ENCODE peak calls at places on chromosome 21, in seven cellular contexts. L is tibial artery, N is AG09309, R is epithelial cell of esophagus, M is MM.1S, Q is left ventricle myocardium inferior, A is astrocyte of the spinal cord. E is an unnamed sample.

GRCh38 chr21:19853709-19854575 is 1144.3 kb upstream of the NCAM2 start:
- DNase-seq in L (no peak), N (no peak), R (no peak), M (peak; percentile 15), Q (no peak), A (no peak), E (no peak)

GRCh38 chr21:43210454-43211084 is 41.8 kb downstream of the CRYAA start:
- DNase-seq in L (no peak), N (no peak), R (no peak), M (no peak), Q (no peak), A (no peak), E (no peak)

GRCh38 chr21:36089946-36090345 is 20.1 kb downstream of the CBR1 start:
- DNase-seq in L (no peak), N (no peak), R (peak; percentile 91), M (no peak), Q (no peak), A (no peak), E (no peak)

GRCh38 chr21:36749935-36750578 is 51.1 kb downstream of the SIM2 start:
- DNase-seq in L (no peak), N (no peak), R (no peak), M (no peak), Q (no peak), A (peak; percentile 65), E (no peak)

GRCh38 chr21:36428789-36429671 is 43.8 kb downstream of the CHAF1B start:
- DNase-seq in L (no peak), N (no peak), R (no peak), M (no peak), Q (no peak), A (no peak), E (no peak)

GRCh38 chr21:45427331-45428271 is 22.6 kb downstream of the COL18A1 start:
- DNase-seq in L (peak; percentile 79), N (peak; percentile 57), R (peak; percentile 95), M (no peak), Q (peak; percentile 42), A (peak; percentile 96), E (no peak)

GRCh38 chr21:34874689-34875513 is 174.2 kb downstream of the RUNX1 start:
- DNase-seq in L (no peak), N (no peak), R (no peak), M (peak; percentile 83), Q (no peak), A (no peak), E (no peak)

GRCh38 chr21:38798481-38798882 is 7.2 kb upstream of the ETS2 start:
- DNase-seq in L (no peak), N (no peak), R (peak; percentile 97), M (no peak), Q (no peak), A (peak; percentile 70), E (no peak)

GRCh38 chr21:17270234-17270633 is 242.6 kb upstream of the CXADR start:
- DNase-seq in L (peak; percentile 51), N (peak; percentile 17), R (peak; percentile 42), M (peak; percentile 52), Q (peak; percentile 20), A (peak; percentile 74), E (no peak)

GRCh38 chr21:45945066-45945867 is 36.3 kb upstream of the COL6A1 start:
- DNase-seq in L (no peak), N (no peak), R (no peak), M (no peak), Q (no peak), A (no peak), E (no peak)

GRCh38 chr21:45386728-45387371 is 18.1 kb upstream of the COL18A1 start:
- DNase-seq in L (peak; percentile 73), N (peak; percentile 75), R (peak; percentile 46), M (no peak), Q (peak; percentile 37), A (peak; percentile 94), E (no peak)

GRCh38 chr21:42010507-42011493 is 640 bp upstream of the ZBTB21 start:
- DNase-seq in L (no peak), N (no peak), R (peak; percentile 24), M (peak; percentile 69), Q (no peak), A (peak; percentile 8), E (peak; percentile 24)
- TF ChIP-seq CTCF in L (peak; percentile 19), N (no peak), R (no peak), M (no peak), Q (peak; percentile 44), A (peak; percentile 3), E (no peak)

GRCh38 chr21:33028271-33028670 is 2.5 kb downstream of the OLIG2 start:
- DNase-seq in L (no peak), N (no peak), R (no peak), M (no peak), Q (no peak), A (no peak), E (no peak)

GRCh38 chr21:33029975-33030461 is 4.3 kb downstream of the OLIG2 start:
- DNase-seq in L (no peak), N (no peak), R (no peak), M (no peak), Q (no peak), A (no peak), E (no peak)

GRCh38 chr21:33030633-33031032 is 4.9 kb downstream of the OLIG2 start:
- DNase-seq in L (no peak), N (no peak), R (no peak), M (no peak), Q (no peak), A (no peak), E (no peak)

GRCh38 chr21:33028759-33029511 is 3.2 kb downstream of the OLIG2 start:
- DNase-seq in L (no peak), N (no peak), R (no peak), M (peak; percentile 35), Q (no peak), A (no peak), E (no peak)

GRCh38 chr21:33029512-33029921 is 3.8 kb downstream of the OLIG2 start:
- DNase-seq in L (no peak), N (no peak), R (no peak), M (no peak), Q (no peak), A (no peak), E (no peak)
- TF ChIP-seq CTCF in L (no peak), N (no peak), R (no peak), M (no peak), Q (no peak), A (no peak), E (no peak)

GRCh38 chr21:42047821-42048613 is 23.1 kb upstream of the UMODL1 start:
- DNase-seq in L (peak; percentile 80), N (peak; percentile 95), R (no peak), M (peak; percentile 60), Q (no peak), A (peak; percentile 98), E (no peak)
- TF ChIP-seq CTCF in L (peak; percentile 28), N (no peak), R (no peak), M (no peak), Q (no peak), A (peak; percentile 15), E (no peak)

GRCh38 chr21:26887241-26887640 is 42.0 kb upstream of the ADAMTS1 start:
- DNase-seq in L (no peak), N (no peak), R (no peak), M (no peak), Q (no peak), A (peak; percentile 2), E (no peak)

GRCh38 chr21:26877015-26877414 is 31.8 kb upstream of the ADAMTS1 start:
- DNase-seq in L (no peak), N (no peak), R (no peak), M (no peak), Q (no peak), A (no peak), E (no peak)

GRCh38 chr21:26883768-26884167 is 38.6 kb upstream of the ADAMTS1 start:
- DNase-seq in L (no peak), N (no peak), R (no peak), M (no peak), Q (no peak), A (no peak), E (no peak)

GRCh38 chr21:26884436-26884835 is 39.2 kb upstream of the ADAMTS1 start:
- DNase-seq in L (no peak), N (no peak), R (no peak), M (no peak), Q (no peak), A (no peak), E (no peak)

DNA sequence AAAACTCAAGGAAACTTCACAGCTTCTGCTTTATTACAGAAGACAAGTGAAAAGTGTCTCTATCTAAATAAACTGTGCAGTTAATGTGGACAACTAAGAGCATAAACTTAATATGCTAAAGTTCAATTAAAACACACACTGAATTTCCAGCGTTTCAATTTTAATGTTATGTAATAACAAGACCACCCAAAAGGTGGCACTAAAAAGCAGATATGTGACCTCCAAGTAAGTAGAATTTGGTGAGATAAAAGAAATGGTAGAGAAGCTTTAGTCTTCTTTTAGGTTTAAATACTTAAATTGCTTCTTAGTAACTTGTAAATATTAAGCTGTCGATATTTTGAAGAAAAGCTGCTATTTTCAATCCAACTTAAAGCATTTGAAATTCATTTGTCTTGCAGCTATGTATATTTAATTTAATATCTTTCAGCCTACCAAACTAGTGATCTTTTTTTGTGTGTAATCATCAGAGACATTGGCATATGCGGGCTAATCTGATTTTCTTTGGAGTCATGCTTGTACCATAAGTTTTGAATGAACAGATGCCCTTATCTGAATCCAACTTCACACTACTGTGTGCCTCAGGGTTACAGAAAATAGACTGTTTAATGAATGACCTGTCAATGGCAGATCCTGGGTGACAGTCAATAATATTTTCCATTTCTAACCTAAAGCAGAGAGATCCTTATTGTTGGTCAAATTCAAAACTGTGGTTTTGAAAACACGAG is 36.5 kb upstream of the ADAMTS1 start:
- DNase-seq in L (no peak), N (no peak), R (peak; percentile 6), M (no peak), Q (no peak), A (peak; percentile 39), E (no peak)
- TF ChIP-seq CTCF in L (peak; percentile 28), N (peak; percentile 35), R (no peak), M (peak; percentile 21), Q (peak; percentile 58), A (peak; percentile 35), E (peak; percentile 21)

DNA sequence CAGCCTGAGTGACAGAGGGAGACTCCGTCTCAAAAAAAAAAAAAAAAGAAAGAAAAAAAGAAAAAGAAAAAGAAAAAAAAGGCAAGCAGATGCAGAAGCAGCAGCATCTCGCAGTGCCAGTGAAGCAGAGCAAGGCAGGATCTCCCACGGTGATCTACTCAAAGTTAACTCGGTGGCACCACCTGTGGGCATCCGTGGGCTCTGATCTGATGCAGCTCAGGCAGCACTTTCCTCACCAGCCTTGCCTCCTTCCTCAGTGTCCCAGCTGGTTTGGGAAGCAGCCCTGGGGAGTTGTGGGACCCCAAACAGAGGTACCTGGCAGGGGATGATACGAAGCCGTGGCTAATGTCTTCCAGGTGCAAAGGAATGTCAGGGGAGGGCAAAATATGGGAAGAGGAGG is 104.3 kb upstream of the KRTAP19-8 start:
- DNase-seq in L (no peak), N (no peak), R (no peak), M (no peak), Q (no peak), A (no peak), E (no peak)
- TF ChIP-seq CTCF in L (no peak), N (peak; percentile 19), R (peak; percentile 15), M (peak; percentile 12), Q (no peak), A (no peak), E (no peak)

GRCh38 chr21:44294391-44295162 is 5.3 kb upstream of the PFKL start:
- DNase-seq in L (peak; percentile 51), N (no peak), R (no peak), M (no peak), Q (peak; percentile 91), A (peak; percentile 25), E (no peak)
- TF ChIP-seq CTCF in L (no peak), N (no peak), R (no peak), M (no peak), Q (no peak), A (no peak), E (no peak)

E was measured in natural killer cell.